ENCODE peak calls at places on chromosomes 6 and 20, in five cellular contexts. V is trophoblast cell, H is H9, B is IMR-90, J is neuronal stem cell. G is an unnamed sample.
A peak's percentile ranks its signal among the peaks of the same experiment; 100 is the strongest.

GRCh38 chr6:26476893-26477292 is 19.1 kb downstream of the BTN2A1 start:
- DNase-seq in V (no peak), H (no peak), B (no peak), J (no peak), G (no peak)

GRCh38 chr6:91185072-91185471 is 598.2 kb upstream of the MAP3K7 start:
- DNase-seq in V (no peak), H (no peak), B (no peak), J (no peak), G (no peak)

GRCh38 chr6:135576055-135576454 is 78.5 kb upstream of the AHI1 start:
- DNase-seq in V (no peak), H (no peak), B (peak; percentile 80), J (no peak), G (no peak)

GRCh38 chr20:48139262-48140041 is 354.2 kb upstream of the SULF2 start:
- DNase-seq in V (peak; percentile 11), H (no peak), B (no peak), J (no peak), G (no peak)

GRCh38 chr20:38165966-38166706 is 1.1 kb upstream of the TGM2 start:
- DNase-seq in V (peak; percentile 67), H (no peak), B (peak; percentile 35), J (no peak), G (no peak)

GRCh38 chr6:118748311-118749062 is 97.1 kb upstream of the CEP85L start:
- DNase-seq in V (no peak), H (peak; percentile 65), B (peak; percentile 46), J (no peak), G (peak; percentile 67)

GRCh38 chr20:3563548-3564177 is 92.8 kb downstream of the ATRN start:
- DNase-seq in V (peak; percentile 27), H (no peak), B (peak; percentile 69), J (peak; percentile 23), G (peak; percentile 51)

GRCh38 chr20:32664352-32665159 is 9.2 kb downstream of the C20orf203 start:
- DNase-seq in V (no peak), H (no peak), B (no peak), J (no peak), G (no peak)

GRCh38 chr6:18165746-18166145 is 10.5 kb downstream of the KDM1B start:
- DNase-seq in V (no peak), H (no peak), B (peak; percentile 58), J (no peak), G (no peak)

GRCh38 chr6:75791881-75792280 is 42.8 kb downstream of the MYO6 start:
- DNase-seq in V (no peak), H (no peak), B (no peak), J (no peak), G (no peak)

GRCh38 chr6:15462717-15463525 is 199.9 kb downstream of the DTNBP1 start:
- DNase-seq in V (no peak), H (no peak), B (peak; percentile 56), J (no peak), G (no peak)

GRCh38 chr6:143376861-143377260 is 73.6 kb downstream of the ADAT2 start:
- DNase-seq in V (no peak), H (no peak), B (no peak), J (no peak), G (no peak)

GRCh38 chr6:145480024-145480423 is 255.3 kb downstream of the EPM2A start:
- DNase-seq in V (no peak), H (no peak), B (no peak), J (no peak), G (no peak)

GRCh38 chr6:7561153-7561964 is 19.9 kb downstream of the DSP start:
- DNase-seq in V (peak; percentile 94), H (no peak), B (peak; percentile 27), J (no peak), G (peak; percentile 17)

GRCh38 chr20:21496452-21496851 is 17.4 kb downstream of the NKX2-2 start:
- DNase-seq in V (no peak), H (no peak), B (no peak), J (no peak), G (peak; percentile 7)

GRCh38 chr20:57627972-57628650 is 7.9 kb upstream of the ZBP1 start:
- DNase-seq in V (no peak), H (no peak), B (peak; percentile 41), J (no peak), G (no peak)

GRCh38 chr20:39800548-39800947 is 838.4 kb downstream of the DHX35 start:
- DNase-seq in V (no peak), H (no peak), B (peak; percentile 63), J (no peak), G (no peak)

GRCh38 chr6:160427312-160428068 is 79.3 kb downstream of the SLC22A3 start:
- DNase-seq in V (no peak), H (no peak), B (no peak), J (no peak), G (no peak)

GRCh38 chr6:35024601-35025054 is 116.5 kb downstream of the TCP11 start:
- DNase-seq in V (peak; percentile 37), H (no peak), B (peak; percentile 45), J (peak; percentile 51), G (peak; percentile 83)

GRCh38 chr20:3162080-3162611 is 2.5 kb upstream of the FASTKD5 start:
- DNase-seq in V (no peak), H (no peak), B (no peak), J (no peak), G (no peak)

GRCh38 chr6:11279213-11279780 is 46.8 kb upstream of the NEDD9 start:
- DNase-seq in V (peak; percentile 37), H (no peak), B (peak; percentile 14), J (no peak), G (no peak)

GRCh38 chr6:66094615-66095014 is 387.6 kb upstream of the EYS start:
- DNase-seq in V (no peak), H (no peak), B (no peak), J (no peak), G (no peak)

GRCh38 chr6:17394192-17394611 is 807 bp downstream of the CAP2 start:
- DNase-seq in V (peak; percentile 54), H (peak; percentile 80), B (peak; percentile 79), J (no peak), G (peak; percentile 96)

GRCh38 chr6:15341311-15341710 is 95.4 kb downstream of the JARID2 start:
- DNase-seq in V (no peak), H (no peak), B (no peak), J (no peak), G (no peak)

GRCh38 chr6:105319331-105319730 is 83.6 kb downstream of the PREP start:
- DNase-seq in V (no peak), H (no peak), B (peak; percentile 21), J (no peak), G (no peak)

GRCh38 chr20:56636701-56637100 is 7.6 kb downstream of the TFAP2C start:
- DNase-seq in V (no peak), H (no peak), B (no peak), J (no peak), G (no peak)

GRCh38 chr20:47740225-47741184 is 44.8 kb downstream of the SULF2 start:
- DNase-seq in V (peak; percentile 18), H (peak; percentile 47), B (no peak), J (no peak), G (peak; percentile 65)

GRCh38 chr6:41757931-41758640 is 10.9 kb upstream of the PGC start:
- DNase-seq in V (peak; percentile 90), H (no peak), B (peak; percentile 29), J (no peak), G (peak; percentile 14)

GRCh38 chr6:12363651-12364381 is 73.7 kb downstream of the EDN1 start:
- DNase-seq in V (no peak), H (no peak), B (no peak), J (no peak), G (no peak)

GRCh38 chr6:116173928-116174327 is 48.0 kb upstream of the COL10A1 start:
- DNase-seq in V (no peak), H (no peak), B (no peak), J (no peak), G (no peak)

GRCh38 chr20:50594591-50595432 is 84.6 kb downstream of the PTPN1 start:
- DNase-seq in V (peak; percentile 5), H (peak; percentile 52), B (no peak), J (no peak), G (peak; percentile 74)

GRCh38 chr20:47713941-47714450 is 71.3 kb downstream of the SULF2 start:
- DNase-seq in V (no peak), H (no peak), B (peak; percentile 27), J (no peak), G (no peak)

DNA sequence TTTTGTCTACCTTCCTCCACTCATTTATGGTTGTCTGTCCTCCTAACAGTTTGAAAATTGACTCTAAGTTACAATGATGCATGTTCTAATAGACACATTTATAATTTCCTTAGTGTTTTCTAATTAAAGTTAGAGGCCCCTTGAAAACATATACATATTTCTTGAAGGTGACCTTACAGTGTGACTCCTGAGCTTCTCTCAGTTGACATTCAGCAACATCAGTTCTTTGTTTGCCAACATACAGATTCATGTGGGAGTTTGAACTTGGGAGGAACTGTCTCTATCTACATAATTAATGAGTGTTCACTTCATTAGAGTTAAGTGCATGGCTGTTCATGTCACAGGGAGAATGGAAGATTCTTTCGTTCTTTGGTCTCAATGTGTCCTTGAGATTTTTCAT is 658.2 kb downstream of the GRIK2 start:
- DNase-seq in V (no peak), H (no peak), B (no peak), J (no peak), G (no peak)
- H2BK5ac ChIP-seq in V (no peak overlapping the region), H (no peak overlapping the region), B (no peak overlapping the region), J (no peak overlapping the region), G (no peak overlapping the region)

GRCh38 chr20:40838516-40838915 is 149.5 kb upstream of the MAFB start:
- DNase-seq in V (no peak), H (no peak), B (no peak), J (no peak), G (no peak)

GRCh38 chr20:40835321-40835720 is 146.3 kb upstream of the MAFB start:
- DNase-seq in V (no peak), H (no peak), B (no peak), J (no peak), G (no peak)
- H2BK5ac ChIP-seq in V (no peak overlapping the region), H (no peak overlapping the region), B (no peak overlapping the region), J (no peak overlapping the region), G (no peak overlapping the region)

GRCh38 chr6:38943964-38944363 is 104.6 kb upstream of the GLP1R start:
- DNase-seq in V (no peak), H (peak; percentile 44), B (no peak), J (no peak), G (peak; percentile 44)
- H2BK5ac ChIP-seq in V (no peak overlapping the region), H (no peak overlapping the region), B (no peak overlapping the region), J (no peak overlapping the region), G (no peak overlapping the region)

GRCh38 chr6:25342784-25343183 is 63.6 kb downstream of the CARMIL1 start:
- DNase-seq in V (no peak), H (no peak), B (peak; percentile 24), J (no peak), G (no peak)

GRCh38 chr6:25341923-25342619 is 62.9 kb downstream of the CARMIL1 start:
- DNase-seq in V (no peak), H (peak; percentile 45), B (no peak), J (no peak), G (peak; percentile 62)

GRCh38 chr6:25344827-25345226 is 65.7 kb downstream of the CARMIL1 start:
- DNase-seq in V (no peak), H (no peak), B (no peak), J (no peak), G (no peak)

GRCh38 chr6:25346064-25346463 is 66.9 kb downstream of the CARMIL1 start:
- DNase-seq in V (no peak), H (no peak), B (no peak), J (no peak), G (peak; percentile 67)

DNA sequence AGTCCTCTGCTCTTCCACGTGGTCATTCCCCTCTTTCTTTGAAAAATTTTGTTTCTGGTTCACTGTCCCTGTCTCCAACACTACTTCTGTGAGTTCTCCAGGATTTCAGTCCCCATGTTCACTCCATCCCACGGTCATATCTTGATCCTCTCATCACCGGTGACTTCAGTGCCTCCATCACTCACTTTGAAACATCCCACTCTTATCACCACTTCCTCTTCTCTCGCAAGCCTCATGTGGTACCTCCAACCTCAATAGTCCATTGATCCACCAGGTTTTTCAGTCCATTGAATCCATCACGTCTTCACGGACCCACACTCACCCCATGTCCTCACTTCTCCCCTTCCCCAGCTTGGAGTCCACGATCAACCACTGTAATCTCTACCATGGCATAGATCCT is 64.8 kb downstream of the CARMIL1 start:
- DNase-seq in V (no peak), H (no peak), B (no peak), J (no peak), G (no peak)
- H2BK5ac ChIP-seq in V (no peak overlapping the region), H (no peak overlapping the region), B (no peak overlapping the region), J (no peak overlapping the region), G (no peak overlapping the region)